ENCODE peak calls at places on chromosomes 7 and 10, in eight cellular contexts. One of them, this sample, is unnamed.

GRCh38 chr10:3780766-3781457 is 4.1 kb downstream of the KLF6 start:
- DNase-seq in neural progenitor cell: no peak
- DNase-seq in A549: no peak
- DNase-seq in gastrocnemius medialis: no peak
- DNase-seq in SK-N-SH: no peak
- DNase-seq in coronary artery: peak
- DNase-seq in mucosa of descending colon: no peak
- DNase-seq in colonic mucosa: peak
- DNase-seq in this sample: no peak

GRCh38 chr7:21948364-21948763 is 2.7 kb upstream of the CDCA7L start:
- DNase-seq in neural progenitor cell: no peak
- DNase-seq in A549: no peak
- DNase-seq in gastrocnemius medialis: no peak
- DNase-seq in SK-N-SH: no peak
- DNase-seq in coronary artery: no peak
- DNase-seq in mucosa of descending colon: no peak
- DNase-seq in colonic mucosa: no peak
- DNase-seq in this sample: no peak

GRCh38 chr10:8138471-8138870 is 84.0 kb downstream of the GATA3 start:
- DNase-seq in neural progenitor cell: no peak
- DNase-seq in A549: no peak
- DNase-seq in gastrocnemius medialis: no peak
- DNase-seq in SK-N-SH: no peak
- DNase-seq in coronary artery: no peak
- DNase-seq in mucosa of descending colon: no peak
- DNase-seq in colonic mucosa: no peak
- DNase-seq in this sample: no peak

GRCh38 chr10:116771101-116771705 is 28.8 kb upstream of the HSPA12A start:
- DNase-seq in neural progenitor cell: no peak
- DNase-seq in A549: peak
- DNase-seq in gastrocnemius medialis: peak
- DNase-seq in SK-N-SH: no peak
- DNase-seq in coronary artery: peak
- DNase-seq in mucosa of descending colon: no peak
- DNase-seq in colonic mucosa: peak
- DNase-seq in this sample: peak

GRCh38 chr7:128733278-128733645 is 5.9 kb upstream of the CALU start:
- DNase-seq in neural progenitor cell: no peak
- DNase-seq in A549: no peak
- DNase-seq in gastrocnemius medialis: no peak
- DNase-seq in SK-N-SH: no peak
- DNase-seq in coronary artery: no peak
- DNase-seq in mucosa of descending colon: no peak
- DNase-seq in colonic mucosa: no peak
- DNase-seq in this sample: no peak

GRCh38 chr10:46534828-46535524 is 21.5 kb downstream of the GPRIN2 start:
- DNase-seq in neural progenitor cell: no peak
- DNase-seq in A549: no peak
- DNase-seq in gastrocnemius medialis: no peak
- DNase-seq in SK-N-SH: no peak
- DNase-seq in coronary artery: no peak
- DNase-seq in mucosa of descending colon: no peak
- DNase-seq in colonic mucosa: no peak
- DNase-seq in this sample: no peak

GRCh38 chr7:157991351-157991750 is 596.3 kb downstream of the PTPRN2 start:
- DNase-seq in neural progenitor cell: no peak
- DNase-seq in A549: no peak
- DNase-seq in gastrocnemius medialis: no peak
- DNase-seq in SK-N-SH: peak
- DNase-seq in coronary artery: no peak
- DNase-seq in mucosa of descending colon: no peak
- DNase-seq in colonic mucosa: no peak
- DNase-seq in this sample: no peak

GRCh38 chr10:22017283-22018020 is 13.9 kb upstream of the DNAJC1 start:
- DNase-seq in neural progenitor cell: no peak
- DNase-seq in A549: no peak
- DNase-seq in gastrocnemius medialis: no peak
- DNase-seq in SK-N-SH: no peak
- DNase-seq in coronary artery: no peak
- DNase-seq in mucosa of descending colon: no peak
- DNase-seq in colonic mucosa: no peak
- DNase-seq in this sample: no peak

GRCh38 chr7:74023037-74023436 is 4.9 kb upstream of the ELN start:
- DNase-seq in neural progenitor cell: no peak
- DNase-seq in A549: peak
- DNase-seq in gastrocnemius medialis: peak
- DNase-seq in SK-N-SH: peak
- DNase-seq in coronary artery: peak
- DNase-seq in mucosa of descending colon: no peak
- DNase-seq in colonic mucosa: no peak
- DNase-seq in this sample: no peak

GRCh38 chr7:1635401-1635800 is 34.7 kb upstream of the ELFN1 start:
- DNase-seq in neural progenitor cell: no peak
- DNase-seq in A549: no peak
- DNase-seq in gastrocnemius medialis: no peak
- DNase-seq in SK-N-SH: no peak
- DNase-seq in coronary artery: no peak
- DNase-seq in mucosa of descending colon: no peak
- DNase-seq in colonic mucosa: no peak
- DNase-seq in this sample: no peak

GRCh38 chr7:114086491-114086905 is 167.7 kb upstream of the PPP1R3A start:
- DNase-seq in neural progenitor cell: peak
- DNase-seq in A549: no peak
- DNase-seq in gastrocnemius medialis: peak
- DNase-seq in SK-N-SH: no peak
- DNase-seq in coronary artery: no peak
- DNase-seq in mucosa of descending colon: peak
- DNase-seq in colonic mucosa: peak
- DNase-seq in this sample: no peak

GRCh38 chr10:60502621-60503020 is 112.9 kb upstream of the ANK3 start:
- DNase-seq in neural progenitor cell: no peak
- DNase-seq in A549: no peak
- DNase-seq in gastrocnemius medialis: no peak
- DNase-seq in SK-N-SH: no peak
- DNase-seq in coronary artery: no peak
- DNase-seq in mucosa of descending colon: no peak
- DNase-seq in colonic mucosa: no peak
- DNase-seq in this sample: no peak

GRCh38 chr10:62422068-62422590 is 48.0 kb downstream of the ZNF365 start:
- DNase-seq in neural progenitor cell: no peak
- DNase-seq in A549: no peak
- DNase-seq in gastrocnemius medialis: no peak
- DNase-seq in SK-N-SH: no peak
- DNase-seq in coronary artery: no peak
- DNase-seq in mucosa of descending colon: no peak
- DNase-seq in colonic mucosa: no peak
- DNase-seq in this sample: peak

GRCh38 chr7:22860784-22861482 is 38.3 kb upstream of the TOMM7 start:
- DNase-seq in neural progenitor cell: peak
- DNase-seq in A549: peak
- DNase-seq in gastrocnemius medialis: no peak
- DNase-seq in SK-N-SH: peak
- DNase-seq in coronary artery: no peak
- DNase-seq in mucosa of descending colon: no peak
- DNase-seq in colonic mucosa: no peak
- DNase-seq in this sample: no peak

GRCh38 chr10:86355571-86356038 is 11.0 kb downstream of the GRID1 start:
- DNase-seq in neural progenitor cell: no peak
- DNase-seq in A549: no peak
- DNase-seq in gastrocnemius medialis: peak
- DNase-seq in SK-N-SH: no peak
- DNase-seq in coronary artery: no peak
- DNase-seq in mucosa of descending colon: peak
- DNase-seq in colonic mucosa: peak
- DNase-seq in this sample: no peak

GRCh38 chr7:39733881-39734571 is 110.7 kb downstream of the RALA start:
- DNase-seq in neural progenitor cell: peak
- DNase-seq in A549: no peak
- DNase-seq in gastrocnemius medialis: no peak
- DNase-seq in SK-N-SH: no peak
- DNase-seq in coronary artery: no peak
- DNase-seq in mucosa of descending colon: no peak
- DNase-seq in colonic mucosa: no peak
- DNase-seq in this sample: peak

GRCh38 chr10:77173615-77174461 is 463.8 kb downstream of the KCNMA1 start:
- DNase-seq in neural progenitor cell: peak
- DNase-seq in A549: peak
- DNase-seq in gastrocnemius medialis: peak
- DNase-seq in SK-N-SH: peak
- DNase-seq in coronary artery: no peak
- DNase-seq in mucosa of descending colon: peak
- DNase-seq in colonic mucosa: peak
- DNase-seq in this sample: peak

GRCh38 chr7:131327049-131327625 is 539 bp upstream of the MKLN1 start:
- DNase-seq in neural progenitor cell: no peak
- DNase-seq in A549: peak
- DNase-seq in gastrocnemius medialis: peak
- DNase-seq in SK-N-SH: peak
- DNase-seq in coronary artery: no peak
- DNase-seq in mucosa of descending colon: no peak
- DNase-seq in colonic mucosa: peak
- DNase-seq in this sample: peak

GRCh38 chr7:140646931-140647647 is 6.5 kb upstream of the DENND2A start:
- DNase-seq in neural progenitor cell: peak
- DNase-seq in A549: peak
- DNase-seq in gastrocnemius medialis: no peak
- DNase-seq in SK-N-SH: peak
- DNase-seq in coronary artery: no peak
- DNase-seq in mucosa of descending colon: no peak
- DNase-seq in colonic mucosa: peak
- DNase-seq in this sample: no peak

GRCh38 chr10:128835361-128835760 is 631.7 kb upstream of the MGMT start:
- DNase-seq in neural progenitor cell: no peak
- DNase-seq in A549: no peak
- DNase-seq in gastrocnemius medialis: no peak
- DNase-seq in SK-N-SH: no peak
- DNase-seq in coronary artery: no peak
- DNase-seq in mucosa of descending colon: no peak
- DNase-seq in colonic mucosa: no peak
- DNase-seq in this sample: no peak

GRCh38 chr7:12067156-12067831 is 143.8 kb upstream of the TMEM106B start:
- DNase-seq in neural progenitor cell: peak
- DNase-seq in A549: peak
- DNase-seq in gastrocnemius medialis: no peak
- DNase-seq in SK-N-SH: peak
- DNase-seq in coronary artery: no peak
- DNase-seq in mucosa of descending colon: peak
- DNase-seq in colonic mucosa: peak
- DNase-seq in this sample: peak

GRCh38 chr10:112815238-112816032 is 134.6 kb upstream of the TCF7L2 start:
- DNase-seq in neural progenitor cell: no peak
- DNase-seq in A549: no peak
- DNase-seq in gastrocnemius medialis: no peak
- DNase-seq in SK-N-SH: no peak
- DNase-seq in coronary artery: no peak
- DNase-seq in mucosa of descending colon: no peak
- DNase-seq in colonic mucosa: no peak
- DNase-seq in this sample: no peak

GRCh38 chr7:140079121-140079536 is 16.4 kb upstream of the PARP12 start:
- DNase-seq in neural progenitor cell: peak
- DNase-seq in A549: peak
- DNase-seq in gastrocnemius medialis: peak
- DNase-seq in SK-N-SH: peak
- DNase-seq in coronary artery: no peak
- DNase-seq in mucosa of descending colon: no peak
- DNase-seq in colonic mucosa: no peak
- DNase-seq in this sample: no peak

GRCh38 chr10:55630491-55631056 is 730.5 kb downstream of the ZWINT start:
- DNase-seq in neural progenitor cell: peak
- DNase-seq in A549: no peak
- DNase-seq in gastrocnemius medialis: no peak
- DNase-seq in SK-N-SH: peak
- DNase-seq in coronary artery: no peak
- DNase-seq in mucosa of descending colon: peak
- DNase-seq in colonic mucosa: no peak
- DNase-seq in this sample: no peak
- TF ChIP-seq CTCF in neural progenitor cell: no peak
- TF ChIP-seq CTCF in A549: no peak
- TF ChIP-seq CTCF in gastrocnemius medialis: no peak
- TF ChIP-seq CTCF in SK-N-SH: no peak
- TF ChIP-seq CTCF in coronary artery: no peak
- TF ChIP-seq CTCF in mucosa of descending colon: no peak
- TF ChIP-seq CTCF in colonic mucosa: no peak
- TF ChIP-seq CTCF in this sample: no peak

DNA sequence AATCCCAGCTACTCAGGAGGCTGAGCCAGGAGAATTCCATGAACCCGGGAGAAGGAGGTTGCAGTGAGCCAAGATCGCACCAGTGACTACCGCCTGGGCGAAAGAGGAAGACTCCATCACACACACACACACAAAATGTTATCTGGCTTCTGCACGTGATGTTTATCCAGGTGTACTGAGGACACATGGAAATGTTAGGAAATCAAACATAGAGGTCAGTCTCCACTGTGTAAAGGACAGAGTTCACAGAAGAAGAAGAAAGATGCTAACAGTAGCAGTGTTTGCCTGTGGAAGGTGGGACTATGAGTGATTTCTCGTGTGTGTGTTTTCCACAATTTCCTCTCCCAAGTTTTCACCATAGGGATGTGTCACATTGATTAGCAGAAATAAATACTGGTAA is 256.9 kb downstream of the ELMO1 start:
- DNase-seq in neural progenitor cell: no peak
- DNase-seq in A549: no peak
- DNase-seq in gastrocnemius medialis: no peak
- DNase-seq in SK-N-SH: no peak
- DNase-seq in coronary artery: no peak
- DNase-seq in mucosa of descending colon: no peak
- DNase-seq in colonic mucosa: no peak
- DNase-seq in this sample: no peak
- H3K4me3 ChIP-seq in neural progenitor cell: no peak
- H3K4me3 ChIP-seq in A549: no peak
- H3K4me3 ChIP-seq in gastrocnemius medialis: no peak
- H3K4me3 ChIP-seq in SK-N-SH: no peak
- H3K4me3 ChIP-seq in coronary artery: no peak
- H3K4me3 ChIP-seq in mucosa of descending colon: no peak
- H3K4me3 ChIP-seq in colonic mucosa: no peak
- H3K4me3 ChIP-seq in this sample: no peak

DNA sequence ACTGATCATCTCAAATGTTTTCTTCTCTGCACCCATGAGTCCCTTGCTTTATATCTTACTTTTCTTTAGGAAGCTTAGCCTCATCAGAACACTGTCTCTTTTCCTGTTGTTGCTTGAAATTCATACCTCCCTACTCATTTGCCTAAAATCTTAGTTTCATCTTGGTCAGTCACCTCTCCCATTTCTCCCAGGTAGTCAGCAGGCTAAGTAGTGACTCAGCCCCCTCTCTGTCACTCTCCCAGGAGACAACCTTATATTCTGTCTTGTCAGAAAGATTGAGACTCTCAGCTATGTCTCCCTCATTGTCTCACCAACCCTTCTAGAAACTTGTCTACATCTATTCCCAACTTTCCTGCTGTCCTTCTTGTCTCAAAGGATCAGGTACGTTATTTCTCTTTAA is 280.9 kb downstream of the BBS9 start:
- DNase-seq in neural progenitor cell: no peak
- DNase-seq in A549: no peak
- DNase-seq in gastrocnemius medialis: no peak
- DNase-seq in SK-N-SH: no peak
- DNase-seq in coronary artery: no peak
- DNase-seq in mucosa of descending colon: no peak
- DNase-seq in colonic mucosa: no peak
- DNase-seq in this sample: no peak
- TF ChIP-seq CTCF in neural progenitor cell: no peak
- TF ChIP-seq CTCF in A549: no peak
- TF ChIP-seq CTCF in gastrocnemius medialis: no peak
- TF ChIP-seq CTCF in SK-N-SH: no peak
- TF ChIP-seq CTCF in coronary artery: no peak
- TF ChIP-seq CTCF in mucosa of descending colon: no peak
- TF ChIP-seq CTCF in colonic mucosa: no peak
- TF ChIP-seq CTCF in this sample: no peak

GRCh38 chr7:150434240-150434639 is 16.2 kb upstream of the GIMAP8 start:
- DNase-seq in neural progenitor cell: no peak
- DNase-seq in A549: no peak
- DNase-seq in gastrocnemius medialis: no peak
- DNase-seq in SK-N-SH: no peak
- DNase-seq in coronary artery: peak
- DNase-seq in mucosa of descending colon: no peak
- DNase-seq in colonic mucosa: peak
- DNase-seq in this sample: no peak
- H3K4me3 ChIP-seq in neural progenitor cell: no peak
- H3K4me3 ChIP-seq in A549: no peak
- H3K4me3 ChIP-seq in gastrocnemius medialis: no peak
- H3K4me3 ChIP-seq in SK-N-SH: no peak
- H3K4me3 ChIP-seq in coronary artery: no peak
- H3K4me3 ChIP-seq in mucosa of descending colon: no peak
- H3K4me3 ChIP-seq in colonic mucosa: no peak
- H3K4me3 ChIP-seq in this sample: no peak